ENCODE peak calls at places on chromosomes 2 and 18, in seven cellular contexts. One of them, this sample, is unnamed.

GRCh38 chr18:34809697-34810096 is 99.6 kb downstream of the DTNA start:
- DNase-seq in fibroblast of mammary gland: peak; percentile 70
- DNase-seq in gastrocnemius medialis: peak; percentile 40
- DNase-seq in endothelial cell: peak; percentile 65
- DNase-seq in CD8-positive, alpha-beta T cell: no peak
- DNase-seq in IMR-90: peak; percentile 32
- DNase-seq in endothelial cell of umbilical vein: peak; percentile 31
- DNase-seq in this sample: peak; percentile 34

GRCh38 chr2:62505109-62505508 is 886 bp downstream of the TMEM17 start:
- DNase-seq in IMR-90: no peak
- DNase-seq in CD8-positive, alpha-beta T cell: no peak
- DNase-seq in fibroblast of mammary gland: peak; percentile 33
- DNase-seq in endothelial cell of umbilical vein: peak; percentile 26
- DNase-seq in endothelial cell: no peak
- DNase-seq in gastrocnemius medialis: no peak
- DNase-seq in this sample: no peak

GRCh38 chr2:59900728-59901452 is 652.6 kb downstream of the BCL11A start:
- DNase-seq in IMR-90: no peak
- DNase-seq in endothelial cell of umbilical vein: no peak
- DNase-seq in endothelial cell: no peak
- DNase-seq in fibroblast of mammary gland: no peak
- DNase-seq in CD8-positive, alpha-beta T cell: no peak
- DNase-seq in gastrocnemius medialis: no peak
- DNase-seq in this sample: no peak

GRCh38 chr2:47534179-47534919 is 131.4 kb downstream of the MSH2 start:
- DNase-seq in fibroblast of mammary gland: peak; percentile 93
- DNase-seq in gastrocnemius medialis: no peak
- DNase-seq in CD8-positive, alpha-beta T cell: no peak
- DNase-seq in endothelial cell of umbilical vein: peak; percentile 49
- DNase-seq in IMR-90: peak; percentile 89
- DNase-seq in endothelial cell: no peak
- DNase-seq in this sample: peak; percentile 83

GRCh38 chr2:73142937-73143336 is 30.2 kb upstream of the RAB11FIP5 start:
- DNase-seq in fibroblast of mammary gland: no peak
- DNase-seq in CD8-positive, alpha-beta T cell: no peak
- DNase-seq in endothelial cell: no peak
- DNase-seq in IMR-90: no peak
- DNase-seq in endothelial cell of umbilical vein: no peak
- DNase-seq in gastrocnemius medialis: no peak
- DNase-seq in this sample: no peak

GRCh38 chr2:43224131-43224570 is 2.3 kb downstream of the ZFP36L2 start:
- DNase-seq in fibroblast of mammary gland: peak; percentile 53
- DNase-seq in endothelial cell: peak; percentile 76
- DNase-seq in CD8-positive, alpha-beta T cell: peak; percentile 88
- DNase-seq in gastrocnemius medialis: peak; percentile 69
- DNase-seq in IMR-90: peak; percentile 72
- DNase-seq in endothelial cell of umbilical vein: peak; percentile 72
- DNase-seq in this sample: peak; percentile 60

GRCh38 chr2:99488999-99489757 is 639 bp downstream of the REV1 start:
- DNase-seq in endothelial cell of umbilical vein: peak; percentile 61
- DNase-seq in endothelial cell: peak; percentile 45
- DNase-seq in fibroblast of mammary gland: peak; percentile 41
- DNase-seq in gastrocnemius medialis: peak; percentile 61
- DNase-seq in IMR-90: peak; percentile 38
- DNase-seq in CD8-positive, alpha-beta T cell: peak; percentile 58
- DNase-seq in this sample: peak; percentile 30

GRCh38 chr18:48222118-48222517 is 187.1 kb downstream of the ZBTB7C start:
- DNase-seq in IMR-90: no peak
- DNase-seq in fibroblast of mammary gland: peak; percentile 56
- DNase-seq in endothelial cell of umbilical vein: no peak
- DNase-seq in CD8-positive, alpha-beta T cell: no peak
- DNase-seq in endothelial cell: no peak
- DNase-seq in gastrocnemius medialis: peak; percentile 68
- DNase-seq in this sample: no peak

GRCh38 chr2:62998949-62999348 is 51.7 kb upstream of the OTX1 start:
- DNase-seq in CD8-positive, alpha-beta T cell: no peak
- DNase-seq in fibroblast of mammary gland: peak; percentile 52
- DNase-seq in endothelial cell: no peak
- DNase-seq in IMR-90: peak; percentile 51
- DNase-seq in endothelial cell of umbilical vein: no peak
- DNase-seq in gastrocnemius medialis: no peak
- DNase-seq in this sample: peak; percentile 7

GRCh38 chr2:121130301-121130850 is 154.6 kb downstream of the TFCP2L1 start:
- DNase-seq in gastrocnemius medialis: no peak
- DNase-seq in fibroblast of mammary gland: no peak
- DNase-seq in endothelial cell: no peak
- DNase-seq in endothelial cell of umbilical vein: no peak
- DNase-seq in CD8-positive, alpha-beta T cell: no peak
- DNase-seq in IMR-90: no peak
- DNase-seq in this sample: no peak

GRCh38 chr18:48278081-48278480 is 131.1 kb downstream of the ZBTB7C start:
- DNase-seq in gastrocnemius medialis: no peak
- DNase-seq in IMR-90: no peak
- DNase-seq in CD8-positive, alpha-beta T cell: no peak
- DNase-seq in endothelial cell: no peak
- DNase-seq in fibroblast of mammary gland: no peak
- DNase-seq in endothelial cell of umbilical vein: no peak
- DNase-seq in this sample: no peak

GRCh38 chr18:22250591-22250996 is 81.2 kb downstream of the GATA6 start:
- DNase-seq in gastrocnemius medialis: no peak
- DNase-seq in endothelial cell: no peak
- DNase-seq in fibroblast of mammary gland: peak; percentile 62
- DNase-seq in CD8-positive, alpha-beta T cell: no peak
- DNase-seq in endothelial cell of umbilical vein: no peak
- DNase-seq in IMR-90: no peak
- DNase-seq in this sample: no peak

GRCh38 chr18:6874316-6874715 is 144.8 kb downstream of the ARHGAP28 start:
- DNase-seq in CD8-positive, alpha-beta T cell: no peak
- DNase-seq in endothelial cell: no peak
- DNase-seq in gastrocnemius medialis: no peak
- DNase-seq in IMR-90: peak; percentile 13
- DNase-seq in endothelial cell of umbilical vein: peak; percentile 25
- DNase-seq in fibroblast of mammary gland: no peak
- DNase-seq in this sample: no peak

GRCh38 chr2:214591359-214591758 is 180.5 kb downstream of the VWC2L start:
- DNase-seq in endothelial cell of umbilical vein: no peak
- DNase-seq in CD8-positive, alpha-beta T cell: no peak
- DNase-seq in endothelial cell: no peak
- DNase-seq in IMR-90: peak; percentile 12
- DNase-seq in gastrocnemius medialis: no peak
- DNase-seq in fibroblast of mammary gland: no peak
- DNase-seq in this sample: no peak

GRCh38 chr2:214412679-214413078 is 1.8 kb downstream of the VWC2L start:
- DNase-seq in endothelial cell of umbilical vein: no peak
- DNase-seq in IMR-90: no peak
- DNase-seq in gastrocnemius medialis: no peak
- DNase-seq in fibroblast of mammary gland: no peak
- DNase-seq in CD8-positive, alpha-beta T cell: no peak
- DNase-seq in endothelial cell: no peak
- DNase-seq in this sample: no peak

GRCh38 chr18:58847383-58848071 is 17.1 kb upstream of the ZNF532 start:
- DNase-seq in endothelial cell of umbilical vein: peak; percentile 9
- DNase-seq in IMR-90: no peak
- DNase-seq in gastrocnemius medialis: peak; percentile 49
- DNase-seq in fibroblast of mammary gland: no peak
- DNase-seq in CD8-positive, alpha-beta T cell: no peak
- DNase-seq in endothelial cell: peak; percentile 28
- DNase-seq in this sample: no peak

GRCh38 chr18:36828630-36829361 is at the start of the genes KIAA1328 and TPGS2:
- DNase-seq in IMR-90: peak; percentile 81
- DNase-seq in CD8-positive, alpha-beta T cell: peak; percentile 90
- DNase-seq in fibroblast of mammary gland: peak; percentile 79
- DNase-seq in endothelial cell of umbilical vein: peak; percentile 91
- DNase-seq in gastrocnemius medialis: peak; percentile 71
- DNase-seq in endothelial cell: peak; percentile 84
- DNase-seq in this sample: peak; percentile 82
- TF ChIP-seq CTCF in IMR-90: peak; percentile 55
- TF ChIP-seq CTCF in CD8-positive, alpha-beta T cell: peak; percentile 58
- TF ChIP-seq CTCF in fibroblast of mammary gland: peak; percentile 27
- TF ChIP-seq CTCF in endothelial cell of umbilical vein: peak; percentile 61
- TF ChIP-seq CTCF in gastrocnemius medialis: no peak
- TF ChIP-seq CTCF in endothelial cell: no peak
- TF ChIP-seq CTCF in this sample: peak; percentile 75

GRCh38 chr18:31610841-31611240 is 19.2 kb downstream of the TTR start:
- DNase-seq in endothelial cell: peak; percentile 50
- DNase-seq in fibroblast of mammary gland: peak; percentile 18
- DNase-seq in CD8-positive, alpha-beta T cell: no peak
- DNase-seq in IMR-90: no peak
- DNase-seq in gastrocnemius medialis: no peak
- DNase-seq in endothelial cell of umbilical vein: peak; percentile 26
- DNase-seq in this sample: no peak
- TF ChIP-seq CTCF in endothelial cell: peak; percentile 41
- TF ChIP-seq CTCF in fibroblast of mammary gland: peak; percentile 10
- TF ChIP-seq CTCF in CD8-positive, alpha-beta T cell: no peak
- TF ChIP-seq CTCF in IMR-90: no peak
- TF ChIP-seq CTCF in gastrocnemius medialis: no peak
- TF ChIP-seq CTCF in endothelial cell of umbilical vein: peak; percentile 30
- TF ChIP-seq CTCF in this sample: no peak

DNA sequence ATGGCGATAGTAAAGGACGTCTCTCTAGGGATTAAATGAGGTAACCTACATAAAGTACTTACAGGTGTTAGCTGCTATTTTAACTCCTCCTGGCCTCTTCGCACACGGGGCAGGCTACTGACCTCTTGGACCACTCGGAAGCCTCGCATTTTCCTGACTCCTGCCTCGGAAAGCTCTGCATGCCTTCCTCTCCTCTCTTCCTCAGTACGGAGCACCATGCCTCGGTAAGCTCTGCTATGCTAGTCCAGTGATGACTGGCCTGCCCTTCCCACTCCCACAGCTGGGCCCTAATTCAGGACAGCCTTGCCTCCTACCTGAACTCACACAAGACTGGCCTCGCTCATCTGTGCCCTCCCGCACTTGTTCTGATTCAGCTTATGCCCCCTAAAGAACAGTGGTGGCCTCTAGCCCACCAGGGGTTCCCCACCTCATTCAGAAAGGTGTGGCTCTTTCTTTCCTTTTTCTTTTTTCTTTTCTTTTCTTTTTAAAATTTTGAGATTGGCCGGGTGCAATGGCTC is 22.7 kb upstream of the HPCAL1 start:
- DNase-seq in endothelial cell: no peak
- DNase-seq in fibroblast of mammary gland: no peak
- DNase-seq in gastrocnemius medialis: no peak
- DNase-seq in endothelial cell of umbilical vein: no peak
- DNase-seq in IMR-90: no peak
- DNase-seq in CD8-positive, alpha-beta T cell: no peak
- DNase-seq in this sample: no peak
- TF ChIP-seq CTCF in endothelial cell: no peak
- TF ChIP-seq CTCF in fibroblast of mammary gland: no peak
- TF ChIP-seq CTCF in gastrocnemius medialis: no peak
- TF ChIP-seq CTCF in endothelial cell of umbilical vein: no peak
- TF ChIP-seq CTCF in IMR-90: no peak
- TF ChIP-seq CTCF in CD8-positive, alpha-beta T cell: no peak
- TF ChIP-seq CTCF in this sample: no peak

GRCh38 chr2:119758881-119759450 is 756 bp upstream of the PTPN4 start:
- DNase-seq in fibroblast of mammary gland: no peak
- DNase-seq in endothelial cell: no peak
- DNase-seq in IMR-90: no peak
- DNase-seq in endothelial cell of umbilical vein: no peak
- DNase-seq in gastrocnemius medialis: no peak
- DNase-seq in CD8-positive, alpha-beta T cell: no peak
- DNase-seq in this sample: no peak

GRCh38 chr2:119760237-119760807 is 600 bp downstream of the PTPN4 start:
- DNase-seq in endothelial cell of umbilical vein: no peak
- DNase-seq in CD8-positive, alpha-beta T cell: no peak
- DNase-seq in endothelial cell: no peak
- DNase-seq in gastrocnemius medialis: peak; percentile 20
- DNase-seq in IMR-90: no peak
- DNase-seq in fibroblast of mammary gland: no peak
- DNase-seq in this sample: no peak

GRCh38 chr2:119756837-119757236 is 2.9 kb upstream of the PTPN4 start:
- DNase-seq in gastrocnemius medialis: peak; percentile 92
- DNase-seq in endothelial cell of umbilical vein: peak; percentile 86
- DNase-seq in fibroblast of mammary gland: peak; percentile 98
- DNase-seq in IMR-90: peak; percentile 87
- DNase-seq in endothelial cell: no peak
- DNase-seq in CD8-positive, alpha-beta T cell: no peak
- DNase-seq in this sample: peak; percentile 68

GRCh38 chr2:119760876-119761275 is 1.2 kb downstream of the PTPN4 start:
- DNase-seq in endothelial cell of umbilical vein: peak; percentile 55
- DNase-seq in fibroblast of mammary gland: peak; percentile 46
- DNase-seq in IMR-90: peak; percentile 44
- DNase-seq in gastrocnemius medialis: no peak
- DNase-seq in endothelial cell: no peak
- DNase-seq in CD8-positive, alpha-beta T cell: no peak
- DNase-seq in this sample: peak; percentile 20

DNA sequence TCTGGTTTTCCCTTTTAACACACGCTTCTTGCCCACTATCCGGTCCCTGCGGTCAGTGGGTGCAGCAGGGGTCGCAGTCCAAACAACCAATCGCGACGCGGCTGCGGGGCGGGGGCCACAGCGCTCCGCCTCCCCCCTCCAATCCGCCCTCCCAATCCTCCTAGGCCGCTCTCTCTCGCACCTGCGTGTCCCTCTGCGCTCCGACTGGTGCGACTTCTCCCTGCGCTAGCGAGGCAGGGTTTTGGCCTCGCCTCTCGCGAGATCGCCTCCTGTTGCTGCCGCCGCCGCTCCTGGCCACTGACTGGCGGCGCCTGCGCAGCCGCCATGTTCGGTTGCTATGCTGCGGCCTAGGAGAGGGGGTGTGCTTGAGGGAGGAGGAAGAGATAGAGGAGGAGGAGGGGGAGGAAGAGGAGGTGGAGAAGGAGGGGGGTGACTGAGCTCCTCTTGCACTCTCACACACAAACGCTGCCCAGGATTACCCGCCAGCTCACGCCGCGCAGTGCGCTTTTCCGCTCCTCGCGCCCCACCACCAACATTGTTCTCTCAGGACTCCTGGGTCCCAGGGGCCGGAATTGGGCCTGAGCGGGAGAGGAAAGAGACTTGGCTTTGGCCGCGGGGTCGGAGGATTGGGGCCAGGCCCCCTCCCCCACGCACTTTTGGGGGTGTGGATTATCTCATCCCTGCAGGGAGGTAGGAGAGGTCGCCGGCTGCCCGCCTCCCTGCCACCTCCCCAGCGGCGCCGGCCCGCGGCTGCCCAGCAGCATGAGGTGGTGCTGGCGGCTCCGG is at the start of gene PTPN4:
- DNase-seq in CD8-positive, alpha-beta T cell: peak; percentile 97
- DNase-seq in IMR-90: peak; percentile 98
- DNase-seq in fibroblast of mammary gland: peak; percentile 97
- DNase-seq in endothelial cell of umbilical vein: peak; percentile 99
- DNase-seq in endothelial cell: peak; percentile 94
- DNase-seq in gastrocnemius medialis: peak; percentile 96
- DNase-seq in this sample: peak; percentile 97
- TF ChIP-seq CTCF in CD8-positive, alpha-beta T cell: no peak
- TF ChIP-seq CTCF in IMR-90: no peak
- TF ChIP-seq CTCF in fibroblast of mammary gland: no peak
- TF ChIP-seq CTCF in endothelial cell of umbilical vein: no peak
- TF ChIP-seq CTCF in endothelial cell: no peak
- TF ChIP-seq CTCF in gastrocnemius medialis: no peak
- TF ChIP-seq CTCF in this sample: no peak

This sample was measured in HFFc6.